ENCODE peak calls at places on chromosomes 7 and 10, in six cellular contexts. O, R, S, W, G and K are unnamed samples.

GRCh38 chr10:70363292-70363691 is 19.1 kb downstream of the LRRC20 start:
- DNase-seq in W (no peak), S (no peak), O (no peak), G (no peak), R (no peak), K (no peak)

GRCh38 chr7:112937651-112938390 is 147.6 kb upstream of the TMEM168 start:
- DNase-seq in O (no peak), R (peak), G (no peak), S (no peak), W (no peak), K (no peak)

GRCh38 chr7:87702326-87702725 is 74.1 kb downstream of the RUNDC3B start:
- DNase-seq in R (peak), G (peak), W (no peak), O (no peak), S (no peak), K (no peak)

GRCh38 chr7:149377386-149377785 is 83.5 kb downstream of the ZNF777 start:
- DNase-seq in O (no peak), S (no peak), R (no peak), W (no peak), G (no peak), K (no peak)

GRCh38 chr7:4962872-4963775 is 4.1 kb upstream of the MMD2 start:
- DNase-seq in G (no peak), O (no peak), S (no peak), R (no peak), W (no peak), K (no peak)

GRCh38 chr7:111090834-111091233 is at the start of gene LRRN3:
- DNase-seq in G (no peak), W (peak), R (peak), S (peak), O (no peak), K (peak)

GRCh38 chr10:65570143-65571010 is 1355.5 kb upstream of the LRRTM3 start:
- DNase-seq in S (peak), W (peak), O (peak), G (peak), R (peak), K (peak)

GRCh38 chr10:60384708-60385398 is 4.8 kb downstream of the ANK3 start:
- DNase-seq in O (no peak), S (no peak), W (no peak), R (peak), G (peak), K (no peak)

GRCh38 chr7:127997226-127997922 is 33.9 kb downstream of the LRRC4 start:
- DNase-seq in W (no peak), R (no peak), S (peak), G (no peak), O (no peak), K (no peak)

GRCh38 chr10:124587811-124588211 is 126.2 kb downstream of the LHPP start:
- DNase-seq in G (no peak), W (no peak), R (no peak), S (no peak), O (no peak), K (peak)

GRCh38 chr7:140924019-140924820 is 509 bp downstream of the BRAF start:
- DNase-seq in O (peak), S (peak), R (peak), W (peak), G (peak), K (peak)

GRCh38 chr10:66457629-66458028 is 468.2 kb upstream of the LRRTM3 start:
- DNase-seq in S (no peak), W (no peak), R (no peak), O (no peak), G (no peak), K (no peak)

GRCh38 chr7:139813689-139814088 is 15.4 kb upstream of the TBXAS1 start:
- DNase-seq in W (no peak), O (no peak), G (no peak), R (no peak), S (no peak), K (no peak)

GRCh38 chr10:70193391-70193844 is 23.1 kb upstream of the SAR1A start:
- DNase-seq in W (no peak), G (no peak), S (no peak), O (no peak), R (peak), K (no peak)

GRCh38 chr7:42605800-42606199 is 306.1 kb downstream of the C7orf25 start:
- DNase-seq in G (no peak), R (peak), S (no peak), W (no peak), O (no peak), K (no peak)

GRCh38 chr10:31749981-31750850 is 178.4 kb downstream of the ARHGAP12 start:
- DNase-seq in O (no peak), R (peak), S (peak), W (no peak), G (no peak), K (peak)

GRCh38 chr7:44678468-44679179 is 70.0 kb upstream of the ZMIZ2 start:
- DNase-seq in R (peak), O (peak), S (no peak), G (peak), W (no peak), K (no peak)

GRCh38 chr7:17633099-17633498 is 307.2 kb downstream of the SNX13 start:
- DNase-seq in R (peak), O (no peak), S (no peak), W (no peak), G (peak), K (no peak)

GRCh38 chr7:151914051-151914450 is 37.1 kb upstream of the PRKAG2 start:
- DNase-seq in W (no peak), O (no peak), G (no peak), S (no peak), R (no peak), K (no peak)

GRCh38 chr7:22417841-22418240 is 60.9 kb upstream of the RAPGEF5 start:
- DNase-seq in S (no peak), R (no peak), G (no peak), O (no peak), W (no peak), K (no peak)

GRCh38 chr7:137287651-137288258 is 55.8 kb downstream of the PTN start:
- DNase-seq in G (no peak), S (peak), O (no peak), R (peak), W (no peak), K (no peak)

GRCh38 chr7:17646181-17646956 is 293.9 kb downstream of the SNX13 start:
- DNase-seq in W (no peak), G (peak), S (no peak), R (peak), O (no peak), K (no peak)

GRCh38 chr7:112195717-112196116 is 10.5 kb downstream of the DOCK4 start:
- DNase-seq in R (no peak), W (no peak), G (no peak), O (no peak), S (no peak), K (no peak)

GRCh38 chr7:16564909-16565426 is 38.3 kb downstream of the LRRC72 start:
- DNase-seq in G (peak), R (peak), S (peak), O (no peak), W (no peak), K (no peak)

GRCh38 chr7:17651926-17652385 is 288.3 kb downstream of the SNX13 start:
- DNase-seq in W (no peak), G (no peak), S (no peak), R (peak), O (no peak), K (no peak)

GRCh38 chr10:79028456-79029010 is 40.2 kb upstream of the ZMIZ1 start:
- DNase-seq in R (no peak), O (no peak), S (no peak), W (peak), G (no peak), K (no peak)

DNA sequence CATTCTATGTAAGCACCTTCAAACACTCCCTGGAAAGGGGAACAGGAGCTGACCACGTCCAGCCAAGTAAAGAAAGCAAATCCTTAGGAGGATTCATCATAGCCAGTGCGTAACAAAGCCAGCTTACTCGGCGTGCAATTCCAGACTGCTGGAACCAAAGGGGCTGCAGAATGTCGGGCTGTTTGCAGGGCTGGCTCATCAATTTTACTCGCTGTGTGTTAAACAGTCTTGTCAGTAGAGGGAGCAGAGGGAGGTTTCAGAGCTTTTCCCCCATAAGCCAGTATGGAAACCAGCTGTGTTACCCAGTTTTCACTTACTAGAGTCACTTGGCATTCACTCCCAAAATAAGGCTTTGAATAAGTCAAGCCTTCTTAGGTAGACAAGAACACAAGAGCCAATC is 127.1 kb downstream of the KMT2E start:
- DNase-seq in O (no peak), R (peak), S (peak), G (peak), W (peak), K (peak)
- TF ChIP-seq CTCF in O (no peak), R (peak), S (peak), G (peak), W (peak), K (no peak)

GRCh38 chr7:144074374-144074773 is 4.8 kb downstream of the OR2A25 start:
- DNase-seq in R (no peak), W (no peak), G (no peak), O (no peak), S (no peak), K (no peak)
- TF ChIP-seq CTCF in R (no peak), W (peak), G (no peak), O (no peak), S (peak), K (no peak)

GRCh38 chr7:135232720-135233119 is 918 bp upstream of the STRA8 start:
- DNase-seq in O (peak), G (no peak), S (peak), R (no peak), W (peak), K (peak)
- TF ChIP-seq CTCF in O (no peak), G (peak), S (peak), R (peak), W (peak), K (peak)

GRCh38 chr10:37752309-37752875 is 105.0 kb downstream of the ZNF248 start:
- DNase-seq in R (no peak), G (no peak), W (no peak), O (no peak), S (no peak), K (no peak)
- TF ChIP-seq CTCF in R (no peak), G (no peak), W (no peak), O (no peak), S (no peak), K (no peak)

DNA sequence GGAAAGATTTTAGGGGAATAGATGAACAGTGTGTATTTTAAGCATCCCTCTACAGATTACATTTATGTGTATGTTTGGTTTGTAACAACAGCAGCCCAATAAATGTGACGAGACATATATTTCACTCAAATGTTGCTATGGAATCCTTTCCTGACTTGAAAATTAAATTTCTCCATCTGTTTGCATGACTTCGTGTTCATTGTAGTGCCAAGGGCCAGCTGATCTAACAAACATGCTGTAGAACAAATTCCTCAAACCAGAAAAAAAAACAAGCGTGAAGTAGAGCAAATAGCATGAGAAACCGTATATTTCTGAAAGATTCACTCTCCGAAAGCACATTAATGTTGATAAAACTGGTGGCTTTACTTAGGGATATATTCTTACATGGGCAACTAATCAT is 87.8 kb downstream of the NRCAM start:
- DNase-seq in R (peak), O (no peak), G (no peak), W (no peak), S (no peak), K (no peak)
- TF ChIP-seq CTCF in R (no peak), O (no peak), G (no peak), W (no peak), S (no peak), K (no peak)

GRCh38 chr10:5776150-5776880 is 36.9 kb downstream of the GDI2 start:
- DNase-seq in G (no peak), S (peak), W (peak), R (no peak), O (no peak), K (no peak)
- TF ChIP-seq CTCF in G (no peak), S (peak), W (peak), R (no peak), O (no peak), K (no peak)

GRCh38 chr10:43229208-43230061 is 37.4 kb downstream of the RASGEF1A start:
- DNase-seq in G (no peak), R (no peak), S (peak), O (no peak), W (peak), K (peak)
- TF ChIP-seq CTCF in G (no peak), R (no peak), S (no peak), O (no peak), W (peak), K (no peak)

GRCh38 chr10:114387784-114388183 is 16.5 kb downstream of the AFAP1L2 start:
- DNase-seq in G (no peak), W (peak), R (no peak), O (no peak), S (peak), K (no peak)
- TF ChIP-seq CTCF in G (no peak), W (peak), R (no peak), O (no peak), S (peak), K (no peak)

GRCh38 chr10:77687621-77688020 is 50.0 kb upstream of the KCNMA1 start:
- DNase-seq in S (peak), R (no peak), W (peak), O (no peak), G (no peak), K (no peak)
- TF ChIP-seq CTCF in S (peak), R (no peak), W (peak), O (no peak), G (no peak), K (no peak)

DNA sequence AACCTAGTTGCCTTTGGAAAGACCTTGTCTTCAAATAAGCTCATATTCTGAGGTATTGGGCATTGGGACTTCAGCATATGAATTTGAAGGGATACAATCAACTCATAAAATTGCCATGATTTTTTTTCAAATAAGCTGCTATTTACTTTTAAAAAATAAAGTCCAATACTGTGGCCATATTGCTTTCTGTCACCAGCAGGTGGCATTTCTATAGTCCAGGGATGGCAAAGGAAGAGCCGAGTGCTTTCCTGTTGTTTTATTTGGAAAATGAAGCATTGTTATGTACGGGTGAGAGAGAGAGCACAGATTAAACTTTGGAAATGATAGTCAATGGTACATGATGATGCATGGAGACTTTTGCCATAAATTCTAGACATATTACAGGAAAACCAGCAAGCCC is 104.1 kb upstream of the DPP6 start:
- DNase-seq in W (no peak), G (no peak), O (no peak), S (no peak), R (no peak), K (no peak)
- TF ChIP-seq CTCF in W (no peak), G (no peak), O (no peak), S (peak), R (no peak), K (no peak)